ENCODE peak calls at places on chromosomes 11 and 22, in eight cellular contexts. A is stimulated activated CD4-positive, alpha-beta T cell treated with anti-CD3 and anti-CD28 coated beads, Interleukin-12 subunit alpha, Interleukin-12 subunit beta, amount 100 ng/mL, for 48 hours; H is NCI-H748 treated with DMSO at 0.1 percent for 48 hours; X is T-cell; M is BJ; E is NCI-H1694; V is CD8-positive, alpha-beta memory T cell; D is fibroblast of mammary gland. R is an unnamed sample.

GRCh38 chr11:1153951-1154487 is 3.7 kb upstream of the MUC5AC start:
- DNase-seq in A (no peak), H (no peak), X (no peak), M (peak), E (no peak), V (no peak), D (peak), R (no peak)

GRCh38 chr11:2806351-2807058 is 79.1 kb downstream of the CDKN1C start:
- DNase-seq in A (no peak), H (no peak), X (no peak), M (no peak), E (no peak), V (no peak), D (no peak), R (no peak)

GRCh38 chr22:24938741-24939341 is 7.7 kb downstream of the LHFPL7 start:
- DNase-seq in A (peak), H (peak), X (no peak), M (no peak), E (peak), V (peak), D (peak), R (peak)

GRCh38 chr22:30159561-30160353 is 79.5 kb downstream of the HORMAD2 start:
- DNase-seq in A (no peak), H (no peak), X (no peak), M (peak), E (no peak), V (no peak), D (peak), R (no peak)

GRCh38 chr22:30426395-30427353 is 1.1 kb downstream of the MTFP1 start:
- DNase-seq in A (peak), H (peak), X (peak), M (no peak), E (peak), V (peak), D (peak), R (peak)

GRCh38 chr22:45587638-45588481 is 83.8 kb upstream of the ATXN10 start:
- DNase-seq in A (no peak), H (no peak), X (no peak), M (no peak), E (no peak), V (no peak), D (peak), R (no peak)

GRCh38 chr11:68279676-68280075 is 7.9 kb upstream of the C11orf24 start:
- DNase-seq in A (no peak), H (no peak), X (no peak), M (no peak), E (no peak), V (no peak), D (no peak), R (no peak)

GRCh38 chr22:20028855-20029549 is 8.1 kb downstream of the TANGO2 start:
- DNase-seq in A (no peak), H (no peak), X (no peak), M (no peak), E (no peak), V (no peak), D (no peak), R (no peak)

GRCh38 chr22:20967697-20968201 is 694 bp downstream of the AIFM3 start:
- DNase-seq in A (no peak), H (no peak), X (no peak), M (no peak), E (no peak), V (no peak), D (no peak), R (no peak)

GRCh38 chr11:108788565-108789199 is 123.8 kb downstream of the DDX10 start:
- DNase-seq in A (no peak), H (no peak), X (no peak), M (no peak), E (no peak), V (no peak), D (peak), R (no peak)

GRCh38 chr11:115112779-115113178 is 391.4 kb downstream of the CADM1 start:
- DNase-seq in A (no peak), H (peak), X (no peak), M (no peak), E (peak), V (no peak), D (no peak), R (no peak)

GRCh38 chr11:57638811-57639320 is 10.8 kb downstream of the YPEL4 start:
- DNase-seq in A (no peak), H (no peak), X (no peak), M (no peak), E (no peak), V (no peak), D (peak), R (no peak)

GRCh38 chr11:69662021-69662698 is 13.0 kb downstream of the LTO1 start:
- DNase-seq in A (no peak), H (no peak), X (no peak), M (no peak), E (no peak), V (no peak), D (peak), R (no peak)

GRCh38 chr11:35994421-35994820 is 50.6 kb downstream of the LDLRAD3 start:
- DNase-seq in A (no peak), H (no peak), X (no peak), M (no peak), E (no peak), V (no peak), D (no peak), R (no peak)

GRCh38 chr11:125569913-125570621 is 790 bp downstream of the EI24 start:
- DNase-seq in A (peak), H (no peak), X (no peak), M (no peak), E (no peak), V (no peak), D (peak), R (no peak)

GRCh38 chr11:19603771-19604170 is 108.9 kb upstream of the NAV2 start:
- DNase-seq in A (no peak), H (no peak), X (no peak), M (no peak), E (no peak), V (no peak), D (no peak), R (no peak)